ENCODE peak calls at places on chromosomes 1 and 21, in nine cellular contexts. V is psoas muscle; J is B cell; F is endothelial cell; O is bronchial epithelial cell; N is fibroblast of mammary gland; C is progenitor cell of endocrine pancreas; H is WTC11; U is CD4-positive, alpha-beta T cell. S is an unnamed sample.

GRCh38 chr1:151905070-151905442 is 4.3 kb downstream of the THEM4 start:
- DNase-seq in V (no peak), J (no peak), F (no peak), O (no peak), N (peak; percentile 41), C (no peak), H (no peak), U (peak; percentile 66), S (no peak)

GRCh38 chr1:23899070-23899469 is 14.1 kb downstream of the CNR2 start:
- DNase-seq in V (no peak), J (no peak), F (no peak), O (no peak), N (no peak), C (no peak), H (no peak), U (no peak), S (no peak)

GRCh38 chr1:3657578-3658230 is 5.4 kb downstream of the TP73 start:
- DNase-seq in V (no peak), J (no peak), F (no peak), O (no peak), N (no peak), C (no peak), H (peak; percentile 17), U (no peak), S (no peak)

GRCh38 chr1:226686440-226687436 is 52.3 kb downstream of the ITPKB start:
- DNase-seq in V (no peak), J (no peak), F (no peak), O (no peak), N (no peak), C (no peak), H (no peak), U (no peak), S (no peak)

GRCh38 chr1:107292012-107292411 is 151.2 kb downstream of the NTNG1 start:
- DNase-seq in V (no peak), J (no peak), F (no peak), O (no peak), N (no peak), C (no peak), H (no peak), U (no peak), S (no peak)

GRCh38 chr1:246761386-246761785 is 37.2 kb downstream of the SCCPDH start:
- DNase-seq in V (no peak), J (no peak), F (no peak), O (peak; percentile 61), N (no peak), C (no peak), H (no peak), U (no peak), S (no peak)

GRCh38 chr1:149995927-149996326 is 14.6 kb downstream of the OTUD7B start:
- DNase-seq in V (no peak), J (no peak), F (no peak), O (peak; percentile 99), N (peak; percentile 63), C (no peak), H (no peak), U (no peak), S (no peak)

GRCh38 chr1:167103236-167103894 is 9.5 kb downstream of the STYXL2 start:
- DNase-seq in V (no peak), J (peak; percentile 31), F (no peak), O (peak; percentile 90), N (peak; percentile 13), C (no peak), H (no peak), U (no peak), S (no peak)

GRCh38 chr21:34640858-34641257 is 25.9 kb upstream of the RCAN1 start:
- DNase-seq in V (no peak), J (no peak), F (no peak), O (peak; percentile 68), N (peak; percentile 86), C (no peak), H (no peak), U (no peak), S (no peak)

GRCh38 chr1:160064746-160065145 is 5.2 kb downstream of the KCNJ10 start:
- DNase-seq in V (no peak), J (no peak), F (no peak), O (no peak), N (no peak), C (no peak), H (no peak), U (no peak), S (no peak)

GRCh38 chr1:940121-941026 is 16.7 kb downstream of the SAMD11 start:
- DNase-seq in V (peak; percentile 73), J (no peak), F (no peak), O (no peak), N (peak; percentile 59), C (peak; percentile 59), H (no peak), U (no peak), S (peak; percentile 77)

GRCh38 chr1:41467673-41468072 is 16.8 kb downstream of the EDN2 start:
- DNase-seq in V (no peak), J (no peak), F (no peak), O (no peak), N (no peak), C (no peak), H (no peak), U (no peak), S (no peak)

GRCh38 chr1:190478193-190479007 is 736 bp upstream of the BRINP3 start:
- DNase-seq in V (no peak), J (no peak), F (peak; percentile 35), O (peak; percentile 52), N (peak; percentile 2), C (no peak), H (peak; percentile 61), U (no peak), S (peak; percentile 63)

GRCh38 chr1:176996455-176997090 is 167.9 kb downstream of the ASTN1 start:
- DNase-seq in V (no peak), J (no peak), F (no peak), O (no peak), N (peak; percentile 17), C (no peak), H (peak; percentile 20), U (no peak), S (peak; percentile 37)

GRCh38 chr1:84613026-84613425 is 38.8 kb upstream of the CTBS start:
- DNase-seq in V (no peak), J (no peak), F (no peak), O (peak; percentile 53), N (peak; percentile 69), C (no peak), H (no peak), U (no peak), S (no peak)

GRCh38 chr1:6474815-6475282 is 8.9 kb upstream of the TNFRSF25 start:
- DNase-seq in V (no peak), J (no peak), F (no peak), O (no peak), N (no peak), C (no peak), H (peak; percentile 12), U (no peak), S (no peak)

GRCh38 chr21:43805275-43805800 is 16.0 kb downstream of the RRP1 start:
- DNase-seq in V (no peak), J (peak; percentile 92), F (no peak), O (no peak), N (no peak), C (no peak), H (no peak), U (no peak), S (no peak)

GRCh38 chr21:32426066-32426465 is 13.6 kb downstream of the EVA1C start:
- DNase-seq in V (no peak), J (no peak), F (no peak), O (peak; percentile 80), N (no peak), C (no peak), H (no peak), U (no peak), S (no peak)
- TF ChIP-seq CTCF in V (no peak), J (no peak), F (no peak), O (no peak), N (no peak), C (no peak), H (no peak), U (no peak), S (no peak)

DNA sequence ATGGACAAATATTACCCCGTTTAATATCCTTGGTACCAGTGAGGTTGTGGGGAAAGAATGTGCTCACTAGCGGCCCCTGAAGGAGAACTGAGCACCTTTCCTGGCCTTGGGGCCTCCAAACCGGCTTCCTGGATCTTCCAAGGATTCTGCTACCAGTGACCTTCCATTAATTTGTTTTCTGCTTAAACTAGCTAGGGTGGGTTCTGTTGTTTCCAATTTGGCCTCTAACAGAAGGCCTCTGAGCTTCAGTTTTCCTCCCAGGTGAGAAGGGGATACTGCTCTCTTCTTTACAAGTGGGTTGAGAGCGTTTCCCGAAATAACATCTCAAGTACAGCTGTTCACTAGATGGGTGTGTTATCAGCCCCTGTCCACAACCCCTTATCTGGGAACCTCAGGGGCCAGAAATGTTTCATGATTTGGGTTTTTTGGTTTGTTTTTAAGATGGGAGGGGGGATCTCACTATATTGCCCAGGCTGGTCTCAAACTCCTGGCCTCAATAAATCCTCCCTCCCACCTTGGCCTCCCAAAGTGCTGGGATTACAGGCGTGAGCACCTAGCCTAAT is 16.9 kb upstream of the IFNGR2 start:
- DNase-seq in V (no peak), J (no peak), F (peak; percentile 25), O (no peak), N (no peak), C (no peak), H (peak; percentile 50), U (no peak), S (no peak)
- TF ChIP-seq CTCF in V (no peak), J (no peak), F (no peak), O (peak; percentile 33), N (peak; percentile 22), C (peak; percentile 28), H (peak; percentile 28), U (no peak), S (no peak)

DNA sequence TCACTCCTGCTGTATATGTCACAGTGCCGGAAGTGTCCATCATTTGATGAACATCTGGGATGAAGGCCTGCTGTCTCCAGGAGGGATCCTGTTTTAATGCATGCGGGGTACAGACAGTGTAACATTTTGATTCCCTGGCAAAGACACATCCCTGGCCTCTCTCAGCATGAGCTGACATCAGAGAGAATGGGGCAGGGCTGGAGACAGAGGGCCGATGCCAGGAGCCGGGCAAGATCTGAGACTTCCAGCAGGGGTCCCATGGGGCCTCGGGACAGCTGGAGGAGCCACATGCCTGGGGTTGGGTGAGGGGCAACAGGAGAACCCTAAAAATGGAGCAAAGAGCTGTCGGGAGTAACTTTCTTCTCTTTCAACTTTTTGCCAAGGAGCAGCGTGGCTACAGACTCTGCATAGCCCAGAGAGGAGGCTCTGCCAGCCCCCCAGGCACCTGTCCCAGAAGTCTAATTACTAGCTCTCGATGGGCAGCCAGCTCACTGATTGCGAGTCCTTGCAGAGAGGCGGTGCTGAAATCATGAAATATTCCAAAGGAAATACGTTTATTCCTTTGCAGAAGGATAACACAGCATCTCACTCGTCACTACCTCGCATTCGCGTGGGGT is 130.8 kb downstream of the LACTBL1 start:
- DNase-seq in V (peak; percentile 28), J (no peak), F (no peak), O (no peak), N (no peak), C (no peak), H (no peak), U (no peak), S (no peak)
- TF ChIP-seq CTCF in V (no peak), J (no peak), F (no peak), O (no peak), N (no peak), C (no peak), H (no peak), U (no peak), S (no peak)

DNA sequence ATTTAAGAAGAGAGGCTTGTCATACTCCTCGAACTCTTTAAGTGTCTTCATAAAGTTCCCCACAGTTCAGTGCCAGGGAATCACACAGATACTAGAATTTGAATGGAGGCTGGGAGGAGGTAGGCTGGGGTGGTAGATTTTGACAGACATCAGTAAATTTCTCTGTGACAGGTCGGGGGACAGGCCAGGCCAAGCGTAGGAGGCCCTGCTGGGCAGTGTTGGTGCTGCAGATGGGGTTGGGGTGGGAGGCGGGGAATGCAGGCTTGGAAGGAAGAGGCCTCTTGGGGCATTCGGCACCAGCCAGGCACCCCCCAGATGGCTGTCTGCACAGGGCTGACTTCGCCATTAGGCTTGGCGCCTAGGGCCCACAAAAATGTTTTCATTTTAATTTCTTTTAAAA is 84.0 kb downstream of the MAN1C1 start:
- DNase-seq in V (no peak), J (no peak), F (peak; percentile 47), O (no peak), N (no peak), C (no peak), H (peak; percentile 59), U (no peak), S (peak; percentile 52)
- TF ChIP-seq CTCF in V (no peak), J (no peak), F (peak; percentile 35), O (no peak), N (peak; percentile 4), C (peak; percentile 35), H (no peak), U (no peak), S (peak; percentile 34)

S was measured in nephron progenitor cell.